ENCODE peak calls at places on chromosomes 7 and 10, in eight cellular contexts. E is GM23248; W is activated CD4-positive, alpha-beta T cell treated with anti-CD3 and anti-CD28 coated beads, Interleukin-2, amount 10 ng/mL, durations not matched to agents 7 days and 5 days; X is progenitor cell of endocrine pancreas; C is NCI-H774; K is brain microvascular endothelial cell; S is T-helper 1 cell; F is mammary epithelial cell. A is an unnamed sample.

GRCh38 chr10:2929859-2930258 is 137.5 kb upstream of the PFKP start:
- DNase-seq in E (no peak), W (no peak), X (no peak), C (no peak), K (no peak), S (no peak), F (no peak), A (no peak)

GRCh38 chr10:76303682-76304316 is 872.4 kb downstream of the LRMDA start:
- DNase-seq in E (peak), W (peak), X (peak), C (peak), K (peak), S (no peak), F (peak), A (peak)

GRCh38 chr10:117678106-117678505 is 135.6 kb downstream of the EMX2 start:
- DNase-seq in E (peak), W (no peak), X (no peak), C (no peak), K (peak), S (no peak), F (peak), A (no peak)

GRCh38 chr7:74185636-74186035 is 11.5 kb downstream of the EIF4H start:
- DNase-seq in E (no peak), W (no peak), X (no peak), C (no peak), K (no peak), S (no peak), F (no peak), A (no peak)

GRCh38 chr10:130531312-130531711 is 395.1 kb downstream of the GLRX3 start:
- DNase-seq in E (no peak), W (no peak), X (no peak), C (no peak), K (no peak), S (no peak), F (no peak), A (no peak)

GRCh38 chr10:83459124-83459523 is 680.2 kb upstream of the GHITM start:
- DNase-seq in E (no peak), W (no peak), X (no peak), C (no peak), K (no peak), S (no peak), F (no peak), A (no peak)

GRCh38 chr10:54441286-54441685 is 359.7 kb downstream of the PCDH15 start:
- DNase-seq in E (no peak), W (no peak), X (peak), C (no peak), K (no peak), S (no peak), F (no peak), A (peak)

GRCh38 chr7:92968502-92968901 is 132.1 kb upstream of the CDK6 start:
- DNase-seq in E (no peak), W (no peak), X (no peak), C (no peak), K (no peak), S (no peak), F (peak), A (no peak)

GRCh38 chr10:88230251-88230650 is 352.9 kb downstream of the RNLS start:
- DNase-seq in E (no peak), W (no peak), X (no peak), C (no peak), K (no peak), S (no peak), F (no peak), A (no peak)

GRCh38 chr10:102114861-102115618 is 5.1 kb downstream of the LDB1 start:
- DNase-seq in E (peak), W (peak), X (peak), C (peak), K (peak), S (peak), F (peak), A (peak)

GRCh38 chr7:33485746-33486491 is 356.6 kb downstream of the BBS9 start:
- DNase-seq in E (peak), W (no peak), X (no peak), C (no peak), K (no peak), S (no peak), F (peak), A (no peak)

GRCh38 chr10:69728335-69728861 is 73.3 kb upstream of the COL13A1 start:
- DNase-seq in E (peak), W (no peak), X (no peak), C (no peak), K (peak), S (no peak), F (peak), A (peak)